ENCODE peak calls at places on chromosomes 16 and 17, in eight cellular contexts. G is GM12865, K is uterus, U is AG04450, I is WTC11, P is PC-3, M is gastrocnemius medialis, Z is suprapubic skin. L is an unnamed sample.

GRCh38 chr17:77824102-77824779 is 134.3 kb upstream of the TNRC6C start:
- DNase-seq in P (no peak), Z (no peak), I (no peak), G (no peak), M (no peak), U (no peak), K (no peak), L (no peak)

GRCh38 chr16:82782715-82783251 is 156.0 kb downstream of the CDH13 start:
- DNase-seq in G (no peak), K (peak; percentile 29), P (no peak), Z (peak; percentile 68), U (no peak), I (peak; percentile 36), M (peak; percentile 77), L (no peak)

GRCh38 chr17:29791336-29791735 is 138.7 kb downstream of the SSH2 start:
- DNase-seq in G (no peak), U (no peak), Z (no peak), K (no peak), M (no peak), I (no peak), P (no peak), L (no peak)

GRCh38 chr16:72256398-72257048 is 84.6 kb upstream of the PMFBP1 start:
- DNase-seq in M (no peak), I (no peak), U (peak; percentile 6), P (no peak), K (no peak), Z (no peak), G (no peak), L (no peak)

GRCh38 chr16:77331802-77332586 is 102.8 kb downstream of the ADAMTS18 start:
- DNase-seq in U (no peak), P (no peak), K (no peak), Z (no peak), I (no peak), M (no peak), G (no peak), L (no peak)

GRCh38 chr16:83312015-83312734 is 495.6 kb upstream of the HSBP1 start:
- DNase-seq in Z (no peak), U (no peak), M (no peak), K (no peak), G (no peak), P (no peak), I (no peak), L (no peak)

GRCh38 chr16:85601730-85602401 is 11.3 kb upstream of the GSE1 start:
- DNase-seq in M (no peak), I (no peak), K (no peak), G (no peak), Z (no peak), U (no peak), P (no peak), L (no peak)

GRCh38 chr17:32553168-32553567 is 66.4 kb downstream of the CDK5R1 start:
- DNase-seq in P (no peak), G (no peak), K (no peak), U (no peak), Z (no peak), M (no peak), I (no peak), L (no peak)

GRCh38 chr16:23321206-23321875 is 19.2 kb downstream of the SCNN1B start:
- DNase-seq in I (no peak), P (no peak), M (no peak), K (no peak), G (no peak), U (no peak), Z (no peak), L (no peak)

GRCh38 chr17:35089846-35090193 is 26.3 kb upstream of the RFFL start:
- DNase-seq in I (no peak), G (no peak), M (peak; percentile 2), P (peak; percentile 68), Z (no peak), U (no peak), K (peak; percentile 18), L (peak; percentile 29)

GRCh38 chr17:14749269-14749668 is 448.4 kb downstream of the HS3ST3B1 start:
- DNase-seq in K (no peak), G (no peak), U (no peak), Z (no peak), P (no peak), I (no peak), M (no peak), L (no peak)

DNA sequence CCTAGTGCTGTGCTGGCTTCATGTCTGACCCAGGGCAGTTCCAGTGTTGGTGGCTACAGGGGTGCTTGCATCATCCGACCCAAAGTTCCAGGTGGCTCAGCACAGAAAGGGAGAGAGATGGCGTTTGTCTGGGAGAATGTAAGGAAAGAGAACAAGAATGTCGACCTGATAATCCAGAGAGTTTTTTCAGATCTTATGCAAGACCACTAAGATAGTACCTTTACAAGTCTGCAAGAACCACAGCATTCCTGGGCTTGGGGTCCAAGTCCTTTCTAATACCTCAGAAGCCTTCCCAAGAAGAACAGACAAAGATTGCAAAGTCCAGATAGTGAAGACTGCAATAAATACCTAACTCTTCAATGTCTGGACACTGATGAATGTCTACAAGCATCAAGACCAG is 363.0 kb upstream of the TOM1L1 start:
- DNase-seq in G (no peak), U (no peak), Z (no peak), P (no peak), K (no peak), I (no peak), M (no peak), L (no peak)
- TF ChIP-seq CTCF in G (no peak), U (no peak), Z (no peak), P (no peak), K (no peak), I (no peak), M (no peak), L (no peak)

GRCh38 chr17:81440511-81441244 is 45.4 kb downstream of the BAHCC1 start:
- DNase-seq in Z (no peak), P (peak; percentile 25), M (no peak), G (peak; percentile 47), K (no peak), U (no peak), I (peak; percentile 84), L (peak; percentile 76)
- TF ChIP-seq CTCF in Z (no peak), P (peak; percentile 71), M (no peak), G (peak; percentile 65), K (no peak), U (peak; percentile 55), I (peak; percentile 79), L (peak; percentile 85)

GRCh38 chr17:82528484-82529265 is 9.1 kb downstream of the FOXK2 start:
- DNase-seq in I (no peak), G (peak; percentile 35), U (no peak), M (peak; percentile 83), P (peak; percentile 93), Z (peak; percentile 85), K (no peak), L (peak; percentile 62)
- TF ChIP-seq CTCF in I (no peak), G (no peak), U (peak; percentile 27), M (peak; percentile 61), P (peak; percentile 84), Z (peak; percentile 42), K (peak; percentile 37), L (no peak)

DNA sequence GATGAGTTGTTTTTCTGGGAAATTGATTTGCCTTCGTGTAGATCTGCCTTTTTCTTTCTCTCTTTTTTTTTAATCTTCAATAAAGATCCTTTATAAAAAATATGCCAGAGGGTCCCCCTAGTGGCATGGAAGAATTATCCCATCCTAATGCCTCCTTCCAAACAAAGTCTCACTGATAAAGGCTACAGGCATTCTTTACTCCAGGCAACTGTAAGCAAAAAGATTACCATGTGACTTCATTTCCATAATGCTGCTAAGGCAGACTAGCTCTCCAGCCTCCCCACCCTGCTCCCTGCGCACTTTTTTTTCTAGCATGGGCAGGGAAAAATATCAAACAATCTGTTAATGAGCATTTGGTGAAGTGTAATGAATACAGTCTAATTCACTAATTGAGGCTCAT is 220.2 kb upstream of the CDH8 start:
- DNase-seq in G (no peak), M (no peak), K (no peak), Z (no peak), P (no peak), I (no peak), U (no peak), L (no peak)
- TF ChIP-seq CTCF in G (no peak), M (no peak), K (no peak), Z (no peak), P (peak; percentile 40), I (peak; percentile 51), U (no peak), L (no peak)

DNA sequence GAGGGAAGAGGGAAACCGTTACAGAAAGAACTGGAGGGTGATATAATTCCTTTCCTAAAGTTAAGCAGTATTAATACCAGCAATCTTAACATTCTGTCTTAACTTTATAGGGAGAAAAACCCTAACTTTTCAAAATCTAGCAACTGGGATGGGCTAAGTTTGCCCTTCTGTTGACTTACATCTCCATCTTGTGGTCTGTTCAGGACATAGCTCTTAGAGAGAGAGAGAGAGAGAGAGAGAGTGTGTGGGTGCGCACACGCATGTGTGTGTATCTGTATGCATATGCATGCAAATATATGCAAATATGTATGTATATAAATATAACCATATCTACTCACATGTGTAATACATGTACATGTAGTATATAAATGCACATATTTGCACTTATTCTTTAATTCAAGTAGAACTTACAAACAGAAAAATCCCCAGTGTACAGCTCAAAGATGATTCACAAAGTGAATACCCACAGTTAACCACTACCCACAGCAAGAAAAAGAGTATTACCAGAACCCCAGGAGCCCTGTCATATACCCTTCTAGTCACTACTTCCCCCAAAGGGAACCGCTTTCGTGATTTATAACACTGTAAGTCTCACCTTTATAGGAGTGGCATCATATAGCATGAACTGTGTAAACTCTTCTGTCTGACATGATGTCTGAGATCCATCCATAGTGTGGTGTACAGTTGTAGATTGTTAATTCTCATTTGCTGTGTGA is 46.4 kb downstream of the STX8 start:
- DNase-seq in I (no peak), G (peak; percentile 43), U (no peak), P (peak; percentile 27), Z (no peak), M (no peak), K (no peak), L (no peak)
- TF ChIP-seq CTCF in I (no peak), G (peak; percentile 45), U (peak; percentile 77), P (peak; percentile 62), Z (no peak), M (no peak), K (peak; percentile 58), L (no peak)

L was measured in Calu3.